ENCODE peak calls at places on chromosomes 12 and 14, in five cellular contexts. V is spleen, K is WTC11, T is Calu3, X is glutamatergic neuron. A is an unnamed sample.

GRCh38 chr12:81811066-81811777 is 52.1 kb upstream of the PPFIA2 start:
- DNase-seq in V (no peak), K (peak; percentile 50), T (no peak), X (no peak), A (no peak)

GRCh38 chr12:101940400-101940950 is 63.1 kb downstream of the DRAM1 start:
- DNase-seq in V (no peak), K (no peak), T (no peak), X (no peak), A (no peak)

GRCh38 chr14:49896956-49897355 is 4.1 kb downstream of the ARF6 start:
- DNase-seq in V (no peak), K (no peak), T (no peak), X (no peak), A (no peak)

GRCh38 chr12:5200276-5201087 is 156.8 kb downstream of the KCNA5 start:
- DNase-seq in V (peak; percentile 77), K (peak; percentile 90), T (peak; percentile 28), X (peak; percentile 93), A (peak; percentile 90)

GRCh38 chr12:3741882-3742672 is 10.8 kb downstream of the CRACR2A start:
- DNase-seq in V (no peak), K (no peak), T (no peak), X (no peak), A (no peak)

GRCh38 chr12:6228535-6229223 is 28.5 kb downstream of the CD9 start:
- DNase-seq in V (no peak), K (no peak), T (no peak), X (no peak), A (no peak)

GRCh38 chr14:90778468-90779255 is 37.6 kb downstream of the TTC7B start:
- DNase-seq in V (no peak), K (no peak), T (no peak), X (no peak), A (no peak)

GRCh38 chr12:107903377-107904061 is 129.0 kb downstream of the ASCL4 start:
- DNase-seq in V (peak; percentile 88), K (peak; percentile 89), T (peak; percentile 67), X (peak; percentile 89), A (peak; percentile 46)

GRCh38 chr12:116161588-116161987 is 115.9 kb downstream of the MED13L start:
- DNase-seq in V (no peak), K (no peak), T (no peak), X (no peak), A (no peak)

GRCh38 chr12:68106160-68106559 is 53.4 kb downstream of the IFNG start:
- DNase-seq in V (no peak), K (no peak), T (no peak), X (no peak), A (no peak)

GRCh38 chr12:54479421-54479820 is 6.0 kb upstream of the GTSF1 start:
- DNase-seq in V (no peak), K (no peak), T (no peak), X (no peak), A (no peak)

GRCh38 chr12:26197832-26198231 is 2.5 kb downstream of the SSPN start:
- DNase-seq in V (no peak), K (no peak), T (no peak), X (no peak), A (no peak)

GRCh38 chr14:90645842-90646443 is 170.3 kb downstream of the TTC7B start:
- DNase-seq in V (no peak), K (peak; percentile 63), T (peak; percentile 85), X (no peak), A (no peak)

GRCh38 chr14:20409226-20409625 is 4.1 kb downstream of the TEP1 start:
- DNase-seq in V (no peak), K (no peak), T (no peak), X (no peak), A (no peak)

GRCh38 chr12:51395283-51396230 is 4.4 kb upstream of the GALNT6 start:
- DNase-seq in V (no peak), K (no peak), T (no peak), X (no peak), A (no peak)

GRCh38 chr14:50351016-50351415 is 38.9 kb downstream of the DMAC2L start:
- DNase-seq in V (no peak), K (no peak), T (no peak), X (no peak), A (no peak)

GRCh38 chr12:19780460-19780859 is 341.2 kb downstream of the AEBP2 start:
- DNase-seq in V (no peak), K (no peak), T (no peak), X (no peak), A (no peak)

GRCh38 chr12:19778822-19779221 is 339.5 kb downstream of the AEBP2 start:
- DNase-seq in V (no peak), K (no peak), T (no peak), X (no peak), A (no peak)

GRCh38 chr12:19783547-19784444 is 344.5 kb downstream of the AEBP2 start:
- DNase-seq in V (peak; percentile 63), K (peak; percentile 29), T (no peak), X (peak; percentile 69), A (no peak)

GRCh38 chr12:19778111-19778688 is 338.9 kb downstream of the AEBP2 start:
- DNase-seq in V (no peak), K (no peak), T (no peak), X (no peak), A (no peak)

DNA sequence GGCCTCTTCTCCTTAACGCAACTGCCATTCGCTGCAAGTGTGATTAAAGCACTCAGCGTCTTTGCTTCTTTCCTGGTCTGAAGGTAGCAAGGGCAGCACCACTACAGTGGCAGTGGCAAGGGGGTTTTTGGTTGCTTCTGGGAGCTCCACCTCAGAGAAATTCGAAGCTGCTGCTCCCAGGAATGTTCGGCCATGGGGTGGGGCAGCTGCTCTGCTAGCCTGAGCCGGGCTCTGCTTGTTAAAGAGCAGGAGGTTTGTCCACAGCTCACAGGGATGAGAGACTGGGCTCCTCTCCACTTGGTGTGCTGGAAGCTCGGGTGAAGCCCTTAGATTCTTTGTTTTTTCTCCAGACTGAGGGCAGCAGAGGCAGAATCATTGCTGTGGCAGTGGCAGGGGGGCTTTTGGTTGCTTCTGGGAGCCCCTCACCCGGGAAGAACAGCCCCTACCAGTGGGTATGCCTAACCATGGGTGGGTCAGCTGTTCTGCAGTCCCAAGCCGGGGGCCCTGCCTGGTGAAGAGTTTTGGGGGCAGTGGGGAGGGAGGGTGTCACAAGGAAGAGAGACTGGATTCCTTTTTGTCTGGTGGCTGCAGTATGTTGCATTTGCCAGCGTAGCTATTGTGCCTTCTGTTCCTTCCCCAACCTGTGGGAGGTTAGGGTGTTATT is 340.2 kb downstream of the AEBP2 start:
- DNase-seq in V (peak; percentile 61), K (peak; percentile 47), T (no peak), X (peak; percentile 22), A (no peak)
- TF ChIP-seq CTCF in V (no peak), K (no peak), T (no peak), X (no peak), A (no peak)

GRCh38 chr12:16076970-16077527 is 165.9 kb downstream of the DERA start:
- DNase-seq in V (no peak), K (no peak), T (no peak), X (no peak), A (no peak)

GRCh38 chr12:16075887-16076286 is 164.8 kb downstream of the DERA start:
- DNase-seq in V (no peak), K (no peak), T (no peak), X (no peak), A (no peak)

GRCh38 chr12:16076553-16076952 is 165.4 kb downstream of the DERA start:
- DNase-seq in V (no peak), K (no peak), T (peak; percentile 34), X (no peak), A (peak; percentile 15)
- TF ChIP-seq CTCF in V (no peak), K (peak; percentile 32), T (peak; percentile 38), X (no peak), A (no peak)

GRCh38 chr14:104370256-104370870 is 209.2 kb upstream of the C14orf180 start:
- DNase-seq in V (no peak), K (peak; percentile 66), T (peak; percentile 26), X (peak; percentile 44), A (peak; percentile 43)
- TF ChIP-seq CTCF in V (no peak), K (no peak), T (no peak), X (peak; percentile 30), A (peak; percentile 35)

GRCh38 chr12:61536525-61536924 is 723.7 kb upstream of the USP15 start:
- DNase-seq in V (no peak), K (no peak), T (no peak), X (no peak), A (no peak)

GRCh38 chr12:61536117-61536516 is 724.1 kb upstream of the USP15 start:
- DNase-seq in V (no peak), K (no peak), T (no peak), X (no peak), A (no peak)

DNA sequence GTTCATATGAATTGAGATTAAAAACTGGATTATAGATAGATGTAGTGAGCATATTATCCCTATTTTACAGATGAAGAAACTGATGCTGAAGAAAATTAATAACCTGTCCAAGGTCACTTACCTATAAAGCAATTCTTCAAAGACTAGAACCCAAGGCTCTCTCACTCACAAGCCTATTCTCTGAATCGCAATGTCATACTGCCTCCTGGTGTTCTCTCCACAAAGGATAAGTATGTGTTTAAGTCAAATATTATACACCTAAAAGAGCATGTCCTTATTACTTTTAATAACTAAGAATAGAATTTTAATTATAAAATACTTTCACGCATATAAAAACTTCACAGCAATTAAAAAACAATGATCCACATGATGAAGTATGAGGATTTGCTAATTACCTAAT is 721.3 kb upstream of the USP15 start:
- DNase-seq in V (no peak), K (peak; percentile 12), T (peak; percentile 24), X (no peak), A (peak; percentile 21)
- TF ChIP-seq CTCF in V (no peak), K (peak; percentile 33), T (no peak), X (peak; percentile 15), A (no peak)

DNA sequence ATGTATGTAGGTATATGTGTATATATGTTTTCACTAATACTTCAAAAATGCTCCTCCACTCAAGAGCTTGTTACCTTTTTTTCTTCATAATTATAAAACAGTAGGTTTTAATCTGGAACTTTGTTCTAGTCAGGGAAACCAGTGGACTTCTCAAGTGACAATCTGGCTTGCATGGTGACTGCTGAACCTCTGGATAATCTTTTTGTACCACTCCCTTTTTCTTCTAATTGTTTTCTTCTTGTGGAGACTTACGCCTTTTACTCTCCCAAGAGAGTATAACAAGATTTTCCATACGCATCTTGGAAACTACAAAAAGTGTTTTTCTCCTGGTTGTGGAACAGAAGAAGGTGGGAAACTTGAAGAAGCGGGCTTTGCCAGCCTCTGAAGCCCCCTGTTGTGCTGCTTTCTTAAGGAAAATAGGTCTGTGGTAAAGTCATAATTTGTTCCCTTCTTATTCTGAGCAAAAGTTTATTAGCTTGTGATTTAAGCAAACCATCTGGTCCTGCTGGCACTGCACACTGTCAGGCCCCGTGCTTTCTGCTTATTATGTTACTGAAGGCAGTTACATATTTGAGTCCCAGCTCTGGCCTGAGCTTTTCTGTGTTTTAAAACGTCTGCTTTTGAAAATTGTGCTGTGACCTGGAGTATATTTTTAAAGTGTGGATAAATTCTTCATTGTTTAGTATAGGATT is 291.8 kb downstream of the ERC1 start:
- DNase-seq in V (no peak), K (no peak), T (no peak), X (no peak), A (no peak)
- TF ChIP-seq CTCF in V (no peak), K (no peak), T (no peak), X (no peak), A (no peak)

DNA sequence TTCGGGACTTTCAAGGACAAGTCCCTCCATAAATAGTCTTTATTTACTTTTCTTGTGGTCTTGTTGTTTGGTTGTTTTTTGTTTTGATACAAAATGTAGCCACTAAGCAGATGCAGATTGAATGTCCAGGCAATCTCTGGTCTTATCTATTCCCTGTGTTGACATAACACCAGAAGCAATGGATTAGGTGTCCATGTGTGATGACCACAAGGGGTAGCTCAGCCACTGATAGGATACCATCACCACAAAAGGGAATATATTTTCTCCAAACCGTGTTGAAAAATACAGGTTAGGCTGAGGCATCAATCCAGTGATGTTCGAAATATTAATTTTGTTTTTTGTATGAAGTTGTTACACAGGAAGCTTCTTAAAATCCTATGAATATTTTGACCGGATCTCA is 196.3 kb downstream of the EPS8 start:
- DNase-seq in V (no peak), K (no peak), T (no peak), X (no peak), A (no peak)
- TF ChIP-seq CTCF in V (no peak), K (no peak), T (no peak), X (no peak), A (no peak)

A was measured in endothelial cell.